ENCODE peak calls at places on chromosomes 7 and 10, in five cellular contexts. G, N, P, T and U are unnamed samples.

GRCh38 chr7:5776894-5777645 is 4.4 kb downstream of the RNF216 start:
- DNase-seq in G (no peak), N (no peak), P (no peak), T (no peak), U (no peak)

GRCh38 chr7:74187915-74188675 is 13.9 kb downstream of the EIF4H start:
- DNase-seq in G (no peak), N (no peak), P (no peak), T (peak), U (no peak)

GRCh38 chr7:31077484-31078362 is 25.6 kb downstream of the ADCYAP1R1 start:
- DNase-seq in G (no peak), N (no peak), P (no peak), T (no peak), U (no peak)

GRCh38 chr7:2810682-2811471 is 33.2 kb downstream of the GNA12 start:
- DNase-seq in G (no peak), N (no peak), P (no peak), T (no peak), U (no peak)

GRCh38 chr10:12969951-12970350 is 31.6 kb downstream of the CCDC3 start:
- DNase-seq in G (no peak), N (no peak), P (no peak), T (no peak), U (no peak)

GRCh38 chr7:38310601-38311057 is 37.2 kb upstream of the TARP start:
- DNase-seq in G (no peak), N (no peak), P (no peak), T (peak), U (no peak)

GRCh38 chr10:77267703-77268630 is 369.6 kb downstream of the KCNMA1 start:
- DNase-seq in G (no peak), N (no peak), P (no peak), T (no peak), U (no peak)

GRCh38 chr7:27921081-27921836 is 181.3 kb downstream of the TAX1BP1 start:
- DNase-seq in G (no peak), N (peak), P (peak), T (peak), U (peak)

GRCh38 chr7:98329100-98329871 is 47.8 kb downstream of the BRI3 start:
- DNase-seq in G (no peak), N (no peak), P (no peak), T (no peak), U (peak)

GRCh38 chr10:79404231-79404609 is 41.2 kb downstream of the ZCCHC24 start:
- DNase-seq in G (no peak), N (peak), P (peak), T (peak), U (peak)

GRCh38 chr7:107564553-107565298 is 955 bp downstream of the DUS4L start:
- DNase-seq in G (no peak), N (no peak), P (no peak), T (peak), U (no peak)

GRCh38 chr10:112115781-112116385 is 67.7 kb downstream of the GPAM start:
- DNase-seq in G (no peak), N (peak), P (peak), T (peak), U (peak)

GRCh38 chr10:24930427-24930826 is 22.0 kb downstream of the PRTFDC1 start:
- DNase-seq in G (no peak), N (no peak), P (no peak), T (no peak), U (no peak)

GRCh38 chr7:25678215-25678614 is 449.9 kb upstream of the NPVF start:
- DNase-seq in G (no peak), N (no peak), P (no peak), T (no peak), U (no peak)

GRCh38 chr10:99742240-99742639 is 10.2 kb downstream of the CUTC start:
- DNase-seq in G (no peak), N (no peak), P (no peak), T (peak), U (no peak)

GRCh38 chr10:107727762-107728317 is 563.3 kb upstream of the SORCS1 start:
- DNase-seq in G (no peak), N (no peak), P (no peak), T (peak), U (peak)

GRCh38 chr10:36802523-36803153 is 322.8 kb upstream of the ANKRD30A start:
- DNase-seq in G (no peak), N (no peak), P (no peak), T (peak), U (peak)

GRCh38 chr7:157881062-157881771 is 544.4 kb downstream of the DNAJB6 start:
- DNase-seq in G (no peak), N (no peak), P (no peak), T (no peak), U (no peak)

GRCh38 chr7:81161459-81162075 is 242.7 kb upstream of the SEMA3C start:
- DNase-seq in G (no peak), N (no peak), P (peak), T (peak), U (peak)

GRCh38 chr10:124654686-124655085 is 89.5 kb downstream of the FAM53B start:
- DNase-seq in G (no peak), N (no peak), P (no peak), T (no peak), U (no peak)

GRCh38 chr7:34165927-34166550 is 260.7 kb downstream of the BMPER start:
- DNase-seq in G (no peak), N (peak), P (peak), T (peak), U (peak)

GRCh38 chr10:19212590-19212989 is 164.0 kb downstream of the MALRD1 start:
- DNase-seq in G (no peak), N (no peak), P (no peak), T (no peak), U (no peak)

GRCh38 chr10:49141541-49142332 is 7.9 kb upstream of the FAM170B start:
- DNase-seq in G (no peak), N (no peak), P (no peak), T (peak), U (no peak)